ENCODE peak calls at places on chromosome 10, in five cellular contexts. U, Y, W, S and K are unnamed samples.

GRCh38 chr10:46323176-46323575 is 36.4 kb downstream of the ANTXRL start:
- DNase-seq in U (no peak), Y (no peak), W (no peak), S (no peak), K (no peak)

GRCh38 chr10:73264423-73264822 is 12.0 kb upstream of the MRPS16 start:
- DNase-seq in U (no peak), Y (no peak), W (no peak), S (no peak), K (no peak)

GRCh38 chr10:90787906-90788491 is 69.8 kb downstream of the HTR7 start:
- DNase-seq in U (peak), Y (no peak), W (peak), S (peak), K (no peak)

GRCh38 chr10:48533951-48534720 is 70.7 kb downstream of the ARHGAP22 start:
- DNase-seq in U (no peak), Y (no peak), W (no peak), S (no peak), K (no peak)

GRCh38 chr10:86520871-86521619 is 547 bp downstream of the WAPL start:
- DNase-seq in U (peak), Y (no peak), W (peak), S (peak), K (peak)

GRCh38 chr10:26946103-26946907 is 85.5 kb upstream of the ABI1 start:
- DNase-seq in U (no peak), Y (no peak), W (no peak), S (no peak), K (no peak)

GRCh38 chr10:87707254-87707653 is 47.6 kb downstream of the PAPSS2 start:
- DNase-seq in U (no peak), Y (no peak), W (no peak), S (no peak), K (no peak)

GRCh38 chr10:33347227-33347626 is 12.8 kb upstream of the NRP1 start:
- DNase-seq in U (no peak), Y (no peak), W (no peak), S (no peak), K (no peak)

GRCh38 chr10:100788027-100788900 is 42.9 kb downstream of the PAX2 start:
- DNase-seq in U (no peak), Y (no peak), W (peak), S (no peak), K (no peak)

GRCh38 chr10:12945709-12946359 is 55.7 kb downstream of the CCDC3 start:
- DNase-seq in U (no peak), Y (no peak), W (no peak), S (no peak), K (peak)

GRCh38 chr10:131099028-131099427 is 212.5 kb downstream of the TCERG1L start:
- DNase-seq in U (no peak), Y (no peak), W (no peak), S (no peak), K (no peak)

GRCh38 chr10:95405655-95406054 is 114.9 kb upstream of the PDLIM1 start:
- DNase-seq in U (no peak), Y (no peak), W (no peak), S (no peak), K (no peak)